ENCODE peak calls at places on chromosomes 7 and 10, in ten cellular contexts. N, B, H, Z, V, L, J, E, M and U are unnamed samples. For H3K4me1, the result is how much of the 10 kb centered on the place peaks cover.

GRCh38 chr10:43190775-43191174 is 52.5 kb downstream of the CSGALNACT2 start:
- DNase-seq in N (no peak), B (no peak), H (no peak), Z (no peak), V (no peak), L (no peak), J (no peak), E (no peak), M (no peak), U (no peak)

GRCh38 chr10:131207584-131208532 is 103.7 kb downstream of the TCERG1L start:
- DNase-seq in N (no peak), B (no peak), H (no peak), Z (no peak), V (no peak), L (no peak), J (no peak), E (no peak), M (no peak), U (no peak)

GRCh38 chr10:34504534-34504933 is 310.6 kb downstream of the PARD3 start:
- DNase-seq in N (peak), B (peak), H (no peak), Z (peak), V (no peak), L (no peak), J (no peak), E (no peak), M (peak), U (no peak)

GRCh38 chr10:28569506-28570159 is 36.7 kb downstream of the WAC start:
- DNase-seq in N (no peak), B (no peak), H (no peak), Z (peak), V (no peak), L (no peak), J (no peak), E (no peak), M (peak), U (no peak)

GRCh38 chr10:132408823-132409666 is 12.0 kb downstream of the PWWP2B start:
- DNase-seq in N (no peak), B (no peak), H (no peak), Z (no peak), V (no peak), L (no peak), J (no peak), E (no peak), M (no peak), U (no peak)

GRCh38 chr10:130398090-130398994 is 262.2 kb downstream of the GLRX3 start:
- DNase-seq in N (no peak), B (no peak), H (no peak), Z (no peak), V (no peak), L (no peak), J (no peak), E (no peak), M (no peak), U (no peak)

GRCh38 chr7:47333131-47333887 is 248.6 kb downstream of the TNS3 start:
- DNase-seq in N (no peak), B (no peak), H (no peak), Z (no peak), V (no peak), L (no peak), J (no peak), E (no peak), M (peak), U (no peak)

GRCh38 chr10:98172073-98172472 is 37.6 kb downstream of the R3HCC1L start:
- DNase-seq in N (no peak), B (no peak), H (peak), Z (no peak), V (peak), L (no peak), J (peak), E (no peak), M (no peak), U (no peak)

GRCh38 chr10:50740351-50740688 is 584 bp downstream of the ASAH2B start:
- DNase-seq in N (no peak), B (peak), H (peak), Z (peak), V (peak), L (peak), J (no peak), E (no peak), M (peak), U (no peak)

GRCh38 chr7:28151965-28152364 is 28.6 kb downstream of the JAZF1 start:
- DNase-seq in N (no peak), B (no peak), H (no peak), Z (peak), V (no peak), L (peak), J (no peak), E (no peak), M (peak), U (no peak)

GRCh38 chr10:122492006-122492405 is 30.7 kb downstream of the HTRA1 start:
- DNase-seq in N (no peak), B (no peak), H (no peak), Z (no peak), V (no peak), L (no peak), J (no peak), E (no peak), M (no peak), U (no peak)

GRCh38 chr7:111229181-111229740 is 138.3 kb downstream of the LRRN3 start:
- DNase-seq in N (no peak), B (no peak), H (no peak), Z (no peak), V (no peak), L (no peak), J (no peak), E (no peak), M (peak), U (peak)

GRCh38 chr7:124690840-124691239 is 74.8 kb downstream of the GPR37 start:
- DNase-seq in N (no peak), B (no peak), H (no peak), Z (no peak), V (no peak), L (no peak), J (no peak), E (no peak), M (no peak), U (no peak)

GRCh38 chr7:124692420-124692819 is 73.2 kb downstream of the GPR37 start:
- DNase-seq in N (no peak), B (no peak), H (no peak), Z (no peak), V (no peak), L (no peak), J (no peak), E (no peak), M (no peak), U (no peak)

GRCh38 chr7:124688991-124689390 is 76.6 kb downstream of the GPR37 start:
- DNase-seq in N (no peak), B (no peak), H (no peak), Z (peak), V (no peak), L (no peak), J (no peak), E (no peak), M (peak), U (no peak)

DNA sequence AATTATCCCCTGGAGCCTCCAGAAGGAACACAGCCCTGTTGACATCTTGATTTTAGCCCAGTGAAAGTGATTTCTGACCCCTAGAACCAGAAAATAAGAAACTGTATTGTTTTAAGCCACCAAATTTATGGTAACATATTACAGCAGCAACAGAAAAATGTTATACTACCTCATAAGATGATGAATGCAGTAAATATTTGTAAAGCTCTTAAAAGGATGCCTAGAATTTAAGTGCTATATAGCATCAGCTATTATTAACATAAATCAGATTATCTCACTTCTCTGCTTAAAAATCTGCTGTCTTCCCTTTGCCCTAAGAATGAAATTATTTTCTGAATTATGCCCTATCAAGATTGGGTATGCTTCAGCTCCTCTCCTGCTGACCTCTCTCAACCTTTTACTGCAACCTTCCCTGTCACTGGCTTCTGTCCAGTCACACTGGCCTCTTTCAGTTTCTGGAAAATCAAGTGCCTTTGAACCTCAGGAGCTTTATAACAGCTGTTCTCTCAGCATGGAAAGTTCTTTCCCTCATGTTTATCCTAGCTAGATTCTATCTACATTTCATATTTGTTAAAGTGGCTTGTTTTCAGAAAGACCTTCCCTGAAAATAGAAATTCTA is 78.9 kb downstream of the GPR37 start:
- DNase-seq in N (no peak), B (no peak), H (no peak), Z (peak), V (no peak), L (no peak), J (no peak), E (no peak), M (no peak), U (no peak)
- H3K4me1 ChIP-seq in N (under half), B (under half), H (under half), Z (under half), V (under half), L (under half), J (under half), E (under half), M (under half), U (under half)

GRCh38 chr7:20075415-20075814 is 141.8 kb downstream of the MACC1 start:
- DNase-seq in N (no peak), B (no peak), H (no peak), Z (no peak), V (no peak), L (no peak), J (no peak), E (no peak), M (no peak), U (no peak)
- H3K4me1 ChIP-seq in N (under half), B (under half), H (under half), Z (under half), V (under half), L (under half), J (under half), E (under half), M (under half), U (under half)

GRCh38 chr10:114545071-114545470 is 113.0 kb downstream of the ABLIM1 start:
- DNase-seq in N (no peak), B (no peak), H (no peak), Z (no peak), V (no peak), L (no peak), J (no peak), E (no peak), M (peak), U (no peak)
- H3K4me1 ChIP-seq in N (under half), B (under half), H (under half), Z (under half), V (half or more), L (half or more), J (under half), E (under half), M (under half), U (under half)

GRCh38 chr10:100024741-100025140 is 15.0 kb upstream of the DNMBP start:
- DNase-seq in N (no peak), B (no peak), H (no peak), Z (no peak), V (no peak), L (no peak), J (no peak), E (no peak), M (no peak), U (no peak)
- H3K4me1 ChIP-seq in N (under half), B (under half), H (under half), Z (under half), V (under half), L (under half), J (under half), E (under half), M (under half), U (under half)

DNA sequence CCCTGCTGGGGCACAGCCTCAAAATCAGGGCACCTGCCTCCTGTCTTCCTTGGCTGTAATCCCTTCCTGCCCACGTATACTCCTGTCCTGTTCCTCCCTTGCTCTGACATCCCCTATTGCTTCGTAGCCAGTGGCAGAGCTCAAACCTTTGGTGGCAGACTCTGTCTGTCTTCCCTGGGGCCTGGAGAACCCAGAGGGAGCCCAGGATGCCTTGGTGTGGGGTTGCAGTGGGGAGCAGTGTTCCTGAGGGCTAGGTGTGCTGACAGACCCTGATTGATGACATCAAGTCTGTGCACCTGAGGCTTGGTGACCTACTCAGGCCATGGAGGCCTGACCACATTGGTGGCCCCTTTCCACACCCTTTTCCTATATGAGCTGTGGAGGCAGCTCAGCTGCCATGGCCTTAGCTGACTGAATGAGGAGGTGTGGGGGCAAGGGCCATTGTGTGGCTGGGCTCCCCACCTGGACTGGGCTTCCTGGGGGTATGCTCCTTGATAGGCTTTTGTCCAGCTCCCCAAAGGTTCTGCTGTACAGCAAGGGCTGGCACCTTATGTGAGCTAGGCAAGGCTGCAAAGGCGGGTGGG is 5.4 kb upstream of the GCK start:
- DNase-seq in N (no peak), B (no peak), H (no peak), Z (no peak), V (no peak), L (no peak), J (no peak), E (no peak), M (no peak), U (no peak)
- H3K4me1 ChIP-seq in N (under half), B (under half), H (under half), Z (under half), V (under half), L (under half), J (under half), E (under half), M (under half), U (under half)

GRCh38 chr10:117256910-117257309 is 16.0 kb downstream of the SLC18A2 start:
- DNase-seq in N (no peak), B (no peak), H (no peak), Z (no peak), V (no peak), L (no peak), J (no peak), E (no peak), M (no peak), U (no peak)

GRCh38 chr10:117257701-117258100 is 16.8 kb downstream of the SLC18A2 start:
- DNase-seq in N (no peak), B (no peak), H (no peak), Z (no peak), V (no peak), L (no peak), J (no peak), E (peak), M (no peak), U (no peak)

GRCh38 chr10:117254774-117255735 is 14.1 kb downstream of the SLC18A2 start:
- DNase-seq in N (no peak), B (no peak), H (no peak), Z (no peak), V (no peak), L (no peak), J (no peak), E (no peak), M (no peak), U (no peak)

GRCh38 chr10:117254338-117254737 is 13.4 kb downstream of the SLC18A2 start:
- DNase-seq in N (no peak), B (no peak), H (no peak), Z (no peak), V (no peak), L (no peak), J (no peak), E (no peak), M (no peak), U (no peak)

GRCh38 chr10:117255835-117256460 is 15.0 kb downstream of the SLC18A2 start:
- DNase-seq in N (no peak), B (no peak), H (no peak), Z (no peak), V (no peak), L (no peak), J (no peak), E (no peak), M (no peak), U (no peak)
- H3K4me1 ChIP-seq in N (under half), B (under half), H (under half), Z (under half), V (under half), L (under half), J (under half), E (under half), M (under half), U (under half)